ENCODE peak calls at places on chromosomes 2 and 18, in ten cellular contexts. F is left ventricle myocardium inferior; J is body of pancreas; A is AG04450; Y is uterus; U is PC-9; W is WTC11; O is CD8-positive, alpha-beta T cell; E is BE2C; T is foreskin fibroblast. B is an unnamed sample.

GRCh38 chr18:7766383-7766782 is 199.3 kb downstream of the PTPRM start:
- DNase-seq in F (no peak), J (no peak), A (no peak), Y (no peak), U (no peak), W (no peak), O (no peak), E (peak), T (no peak), B (no peak)

GRCh38 chr2:21317131-21317530 is 193.4 kb downstream of the TDRD15 start:
- DNase-seq in F (peak), J (peak), A (no peak), Y (peak), U (peak), W (peak), O (peak), E (peak), T (no peak), B (no peak)

GRCh38 chr2:240503375-240503774 is 54.4 kb downstream of the ANKMY1 start:
- DNase-seq in F (no peak), J (no peak), A (no peak), Y (no peak), U (no peak), W (no peak), O (no peak), E (no peak), T (no peak), B (no peak)

GRCh38 chr2:236938126-236938525 is 147.6 kb upstream of the COPS8 start:
- DNase-seq in F (no peak), J (no peak), A (no peak), Y (no peak), U (no peak), W (no peak), O (no peak), E (no peak), T (no peak), B (no peak)

GRCh38 chr2:198164843-198165242 is 360.4 kb downstream of the PLCL1 start:
- DNase-seq in F (no peak), J (no peak), A (no peak), Y (no peak), U (no peak), W (no peak), O (no peak), E (no peak), T (no peak), B (no peak)

GRCh38 chr2:48707466-48707865 is 48.1 kb downstream of the LHCGR start:
- DNase-seq in F (no peak), J (no peak), A (no peak), Y (no peak), U (peak), W (no peak), O (no peak), E (no peak), T (no peak), B (no peak)

GRCh38 chr2:70626254-70626990 is 72.8 kb upstream of the TGFA start:
- DNase-seq in F (no peak), J (no peak), A (no peak), Y (no peak), U (no peak), W (peak), O (no peak), E (no peak), T (no peak), B (no peak)

GRCh38 chr2:40404500-40404899 is 47.4 kb downstream of the SLC8A1 start:
- DNase-seq in F (no peak), J (no peak), A (no peak), Y (no peak), U (no peak), W (no peak), O (no peak), E (no peak), T (no peak), B (no peak)

GRCh38 chr18:63293930-63294329 is 25.6 kb downstream of the BCL2 start:
- DNase-seq in F (no peak), J (no peak), A (no peak), Y (no peak), U (no peak), W (no peak), O (no peak), E (no peak), T (no peak), B (no peak)

GRCh38 chr2:43136862-43137261 is 89.5 kb downstream of the ZFP36L2 start:
- DNase-seq in F (no peak), J (no peak), A (no peak), Y (no peak), U (no peak), W (no peak), O (peak), E (no peak), T (no peak), B (no peak)

GRCh38 chr18:22544626-22545025 is 126.9 kb upstream of the CTAGE1 start:
- DNase-seq in F (no peak), J (no peak), A (no peak), Y (peak), U (no peak), W (no peak), O (no peak), E (no peak), T (peak), B (no peak)

GRCh38 chr2:106852103-106852502 is 33.9 kb downstream of the ST6GAL2 start:
- DNase-seq in F (no peak), J (no peak), A (no peak), Y (no peak), U (no peak), W (peak), O (no peak), E (no peak), T (no peak), B (no peak)
- TF ChIP-seq CTCF in F (no peak), J (no peak), A (no peak), Y (no peak), U (no peak), W (no peak), O (no peak), E (no peak), T (no peak), B (no peak)

DNA sequence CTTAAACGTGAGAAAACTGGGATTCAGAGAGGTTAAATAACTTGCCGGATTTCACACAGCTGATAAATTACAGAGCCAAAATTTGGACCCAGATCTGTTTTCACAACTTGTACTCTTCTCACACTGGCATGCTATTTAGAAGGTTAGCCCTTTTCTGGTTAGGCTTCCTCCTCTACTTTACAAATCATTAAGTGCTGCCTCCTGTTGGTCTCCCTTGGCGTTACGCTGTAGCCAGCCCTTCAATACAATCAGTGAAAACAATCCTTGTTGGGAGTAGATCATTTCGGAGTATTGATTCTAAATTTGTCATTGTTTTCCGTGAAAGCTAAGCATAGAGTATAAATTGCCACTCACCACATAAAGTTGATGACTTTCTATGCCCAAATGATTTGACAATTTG is 153.5 kb downstream of the ARHGAP15 start:
- DNase-seq in F (no peak), J (no peak), A (no peak), Y (no peak), U (no peak), W (peak), O (no peak), E (no peak), T (no peak), B (no peak)
- TF ChIP-seq CTCF in F (no peak), J (no peak), A (peak), Y (no peak), U (peak), W (peak), O (peak), E (peak), T (peak), B (peak)

GRCh38 chr2:5756266-5756665 is 64.1 kb downstream of the SOX11 start:
- DNase-seq in F (no peak), J (no peak), A (no peak), Y (no peak), U (no peak), W (no peak), O (no peak), E (no peak), T (no peak), B (no peak)

GRCh38 chr2:5759949-5760348 is 67.8 kb downstream of the SOX11 start:
- DNase-seq in F (no peak), J (no peak), A (no peak), Y (no peak), U (no peak), W (no peak), O (no peak), E (no peak), T (no peak), B (no peak)

DNA sequence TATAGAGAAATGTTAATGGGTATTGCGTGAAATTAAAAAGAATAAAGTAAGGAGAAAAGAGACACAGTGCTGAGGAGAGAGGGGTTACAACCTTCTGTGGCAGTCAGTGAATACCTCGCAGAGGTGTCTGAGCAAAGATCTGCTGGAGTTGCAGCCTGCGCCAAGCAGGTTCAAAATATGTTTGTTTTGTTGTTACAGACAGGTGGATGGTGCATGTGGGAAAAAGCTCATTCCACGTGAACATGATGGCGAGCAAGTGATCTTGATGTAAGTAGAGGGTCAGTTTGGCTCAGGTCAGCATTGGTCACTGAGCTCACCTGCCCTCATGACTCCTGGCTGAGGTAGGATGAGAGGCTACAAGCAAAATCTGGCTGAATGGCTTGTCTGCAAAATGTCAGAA is 66.2 kb downstream of the SOX11 start:
- DNase-seq in F (no peak), J (no peak), A (no peak), Y (no peak), U (no peak), W (no peak), O (no peak), E (no peak), T (no peak), B (no peak)
- TF ChIP-seq CTCF in F (no peak), J (no peak), A (no peak), Y (no peak), U (no peak), W (no peak), O (no peak), E (no peak), T (no peak), B (no peak)

GRCh38 chr2:231931481-231931915 is 5.3 kb upstream of the NPPC start:
- DNase-seq in F (peak), J (no peak), A (no peak), Y (peak), U (no peak), W (no peak), O (no peak), E (no peak), T (peak), B (no peak)

GRCh38 chr2:231930601-231931281 is 4.5 kb upstream of the NPPC start:
- DNase-seq in F (peak), J (no peak), A (no peak), Y (peak), U (no peak), W (no peak), O (no peak), E (no peak), T (peak), B (no peak)

GRCh38 chr2:231928481-231928880 is 2.3 kb upstream of the NPPC start:
- DNase-seq in F (no peak), J (no peak), A (no peak), Y (no peak), U (no peak), W (no peak), O (no peak), E (peak), T (no peak), B (no peak)

GRCh38 chr2:231928901-231929725 is 2.9 kb upstream of the NPPC start:
- DNase-seq in F (no peak), J (no peak), A (no peak), Y (no peak), U (no peak), W (no peak), O (no peak), E (no peak), T (no peak), B (no peak)

GRCh38 chr2:231929961-231930600 is 3.9 kb upstream of the NPPC start:
- DNase-seq in F (peak), J (no peak), A (no peak), Y (peak), U (no peak), W (peak), O (no peak), E (peak), T (peak), B (no peak)
- TF ChIP-seq CTCF in F (peak), J (no peak), A (peak), Y (no peak), U (peak), W (peak), O (no peak), E (peak), T (peak), B (peak)

DNA sequence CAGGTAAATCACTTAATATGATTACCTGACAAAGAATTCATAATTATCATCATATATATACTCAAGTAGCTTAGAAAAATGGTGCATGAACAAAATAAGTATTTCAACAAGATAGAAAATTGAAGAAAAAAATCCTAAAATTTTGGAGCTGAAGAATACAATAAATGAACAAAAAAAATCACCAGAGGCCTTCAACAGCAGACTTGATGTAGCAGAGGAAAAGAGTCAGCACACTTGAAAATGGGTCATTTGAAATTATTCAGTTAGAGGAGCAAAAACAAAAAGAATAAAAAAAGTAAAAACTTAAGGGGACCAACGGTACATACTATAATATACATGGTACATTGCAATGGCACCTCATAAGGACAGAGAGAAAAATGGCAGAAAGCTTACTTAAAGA is 40.2 kb upstream of the CD226 start:
- DNase-seq in F (no peak), J (no peak), A (no peak), Y (no peak), U (no peak), W (no peak), O (no peak), E (no peak), T (no peak), B (no peak)
- TF ChIP-seq CTCF in F (no peak), J (no peak), A (no peak), Y (no peak), U (no peak), W (no peak), O (no peak), E (no peak), T (no peak), B (no peak)

GRCh38 chr2:207320381-207321159 is 154.8 kb upstream of the KLF7 start:
- DNase-seq in F (no peak), J (no peak), A (no peak), Y (no peak), U (no peak), W (no peak), O (no peak), E (no peak), T (no peak), B (no peak)
- TF ChIP-seq CTCF in F (no peak), J (no peak), A (peak), Y (no peak), U (no peak), W (no peak), O (no peak), E (peak), T (no peak), B (no peak)

GRCh38 chr2:202158796-202159195 is 79.6 kb downstream of the SUMO1 start:
- DNase-seq in F (no peak), J (no peak), A (no peak), Y (no peak), U (no peak), W (no peak), O (no peak), E (no peak), T (peak), B (no peak)
- TF ChIP-seq CTCF in F (peak), J (no peak), A (peak), Y (no peak), U (no peak), W (no peak), O (no peak), E (peak), T (peak), B (peak)

B was measured in epithelial cell of proximal tubule.